ENCODE peak calls at places on chromosomes 1 and 21, in four cellular contexts. X is spleen, G is fibroblast of pulmonary artery, U is cardiac muscle cell. T is an unnamed sample.

GRCh38 chr1:156471496-156472490 is 28.8 kb downstream of the MEF2D start:
- DNase-seq in X (no peak), G (no peak), U (no peak), T (peak)

GRCh38 chr1:159646687-159647086 is 59.1 kb downstream of the APCS start:
- DNase-seq in X (no peak), G (peak), U (no peak), T (no peak)

GRCh38 chr21:46009951-46010655 is 28.5 kb downstream of the COL6A1 start:
- DNase-seq in X (no peak), G (no peak), U (no peak), T (peak)

GRCh38 chr1:6585081-6585722 is 5.4 kb downstream of the ZBTB48 start:
- DNase-seq in X (no peak), G (no peak), U (no peak), T (no peak)

GRCh38 chr1:47137925-47138615 is 829 bp downstream of the CYP4A22 start:
- DNase-seq in X (no peak), G (no peak), U (no peak), T (no peak)

GRCh38 chr1:173453982-173454381 is 23.2 kb upstream of the PRDX6 start:
- DNase-seq in X (no peak), G (peak), U (no peak), T (no peak)

GRCh38 chr1:100462291-100463040 is 75.5 kb upstream of the GPR88 start:
- DNase-seq in X (no peak), G (no peak), U (no peak), T (no peak)

GRCh38 chr1:46532498-46533178 is 18.8 kb downstream of the KNCN start:
- DNase-seq in X (peak), G (peak), U (peak), T (no peak)

GRCh38 chr1:103372866-103373265 is 152.6 kb upstream of the RNPC3 start:
- DNase-seq in X (no peak), G (no peak), U (no peak), T (no peak)

GRCh38 chr1:64516301-64516700 is 46.4 kb downstream of the CACHD1 start:
- DNase-seq in X (no peak), G (no peak), U (no peak), T (no peak)

GRCh38 chr1:75671708-75672107 is 52.8 kb upstream of the ACADM start:
- DNase-seq in X (no peak), G (no peak), U (no peak), T (no peak)

GRCh38 chr1:6082430-6082971 is 36.8 kb downstream of the KCNAB2 start:
- DNase-seq in X (no peak), G (peak), U (peak), T (no peak)

GRCh38 chr1:243939167-243939848 is 89.3 kb upstream of the AKT3 start:
- DNase-seq in X (no peak), G (peak), U (no peak), T (no peak)

GRCh38 chr1:154861607-154862094 is 8.4 kb downstream of the KCNN3 start:
- DNase-seq in X (no peak), G (peak), U (no peak), T (no peak)

GRCh38 chr1:117093091-117093534 is 28.4 kb downstream of the TRIM45 start:
- DNase-seq in X (no peak), G (peak), U (peak), T (no peak)

GRCh38 chr1:63127376-63127775 is 195.0 kb upstream of the FOXD3 start:
- DNase-seq in X (no peak), G (peak), U (no peak), T (no peak)

GRCh38 chr1:30950053-30950452 is 41.5 kb upstream of the SDC3 start:
- DNase-seq in X (no peak), G (no peak), U (no peak), T (no peak)

GRCh38 chr1:230548997-230549396 is 93.3 kb upstream of the COG2 start:
- DNase-seq in X (no peak), G (no peak), U (no peak), T (no peak)

GRCh38 chr1:111906111-111906510 is 83.4 kb downstream of the KCND3 start:
- DNase-seq in X (no peak), G (no peak), U (no peak), T (no peak)

GRCh38 chr1:100582943-100583342 is 45.0 kb downstream of the GPR88 start:
- DNase-seq in X (no peak), G (no peak), U (no peak), T (no peak)

GRCh38 chr1:52684545-52684944 is 13.6 kb downstream of the COA7 start:
- DNase-seq in X (no peak), G (no peak), U (no peak), T (no peak)

GRCh38 chr1:23632479-23633160 is 59.0 kb upstream of the RPL11 start:
- DNase-seq in X (no peak), G (no peak), U (no peak), T (no peak)

GRCh38 chr21:36820176-36821031 is 121.5 kb downstream of the SIM2 start:
- DNase-seq in X (no peak), G (peak), U (peak), T (no peak)

GRCh38 chr1:180145446-180145845 is 9.2 kb upstream of the QSOX1 start:
- DNase-seq in X (no peak), G (no peak), U (no peak), T (no peak)

GRCh38 chr1:107171378-107171777 is 30.5 kb downstream of the NTNG1 start:
- DNase-seq in X (no peak), G (no peak), U (no peak), T (no peak)

GRCh38 chr1:27632387-27633297 is 2.3 kb downstream of the FGR start:
- DNase-seq in X (peak), G (no peak), U (no peak), T (no peak)

GRCh38 chr1:185439727-185440415 is 122.8 kb upstream of the IVNS1ABP start:
- DNase-seq in X (no peak), G (peak), U (peak), T (no peak)

GRCh38 chr1:78607334-78607927 is 12.8 kb upstream of the IFI44L start:
- DNase-seq in X (no peak), G (peak), U (peak), T (no peak)

GRCh38 chr1:119449964-119450363 is 35.0 kb downstream of the HSD3B2 start:
- DNase-seq in X (no peak), G (no peak), U (peak), T (no peak)

GRCh38 chr1:167128261-167129227 is 34.7 kb downstream of the STYXL2 start:
- DNase-seq in X (no peak), G (no peak), U (no peak), T (no peak)
- TF ChIP-seq CTCF in X (no peak), G (no peak), U (no peak), T (peak)

GRCh38 chr1:44361478-44361877 is 6.4 kb upstream of the ERI3 start:
- DNase-seq in X (no peak), G (peak), U (peak), T (no peak)
- TF ChIP-seq CTCF in X (no peak), G (peak), U (no peak), T (peak)

DNA sequence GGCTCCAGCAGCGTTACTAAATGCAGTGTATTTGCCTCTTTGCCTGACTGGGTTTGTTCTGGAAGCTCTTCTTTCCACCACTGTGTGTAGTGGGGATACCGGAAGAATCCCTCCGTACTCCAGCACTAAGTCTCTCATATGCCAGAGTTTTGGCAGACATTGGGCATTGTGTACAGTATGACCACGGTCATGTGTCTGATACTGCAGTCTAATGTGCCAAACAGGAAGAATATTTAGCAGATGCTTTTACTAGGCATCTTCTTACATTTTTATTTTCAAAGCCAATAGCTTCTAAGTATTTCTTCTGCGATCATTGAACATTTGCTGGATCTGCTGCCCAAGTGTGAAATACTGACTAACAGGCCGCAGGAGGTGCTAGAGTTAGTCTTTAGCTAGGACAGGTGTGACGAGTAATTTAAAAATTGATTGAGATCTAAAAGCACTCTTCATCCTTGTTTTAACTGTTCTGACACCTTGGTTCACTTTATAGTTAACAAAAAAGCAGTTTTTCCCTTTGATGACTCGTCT is 658 bp upstream of the FAM78B start:
- DNase-seq in X (no peak), G (no peak), U (no peak), T (no peak)
- TF ChIP-seq CTCF in X (no peak), G (no peak), U (no peak), T (no peak)

GRCh38 chr1:163528710-163529348 is 207.1 kb downstream of the NUF2 start:
- DNase-seq in X (no peak), G (peak), U (peak), T (no peak)
- TF ChIP-seq CTCF in X (no peak), G (peak), U (peak), T (peak)

GRCh38 chr1:26029864-26030481 is 8.4 kb downstream of the EXTL1 start:
- DNase-seq in X (no peak), G (no peak), U (no peak), T (no peak)
- TF ChIP-seq CTCF in X (no peak), G (peak), U (no peak), T (peak)

GRCh38 chr1:211520641-211521040 is 28.7 kb upstream of the RD3 start:
- DNase-seq in X (no peak), G (no peak), U (no peak), T (no peak)
- TF ChIP-seq CTCF in X (no peak), G (peak), U (no peak), T (peak)

GRCh38 chr1:197391303-197392226 is 123.5 kb downstream of the CRB1 start:
- DNase-seq in X (no peak), G (peak), U (no peak), T (no peak)
- TF ChIP-seq CTCF in X (no peak), G (no peak), U (peak), T (peak)

DNA sequence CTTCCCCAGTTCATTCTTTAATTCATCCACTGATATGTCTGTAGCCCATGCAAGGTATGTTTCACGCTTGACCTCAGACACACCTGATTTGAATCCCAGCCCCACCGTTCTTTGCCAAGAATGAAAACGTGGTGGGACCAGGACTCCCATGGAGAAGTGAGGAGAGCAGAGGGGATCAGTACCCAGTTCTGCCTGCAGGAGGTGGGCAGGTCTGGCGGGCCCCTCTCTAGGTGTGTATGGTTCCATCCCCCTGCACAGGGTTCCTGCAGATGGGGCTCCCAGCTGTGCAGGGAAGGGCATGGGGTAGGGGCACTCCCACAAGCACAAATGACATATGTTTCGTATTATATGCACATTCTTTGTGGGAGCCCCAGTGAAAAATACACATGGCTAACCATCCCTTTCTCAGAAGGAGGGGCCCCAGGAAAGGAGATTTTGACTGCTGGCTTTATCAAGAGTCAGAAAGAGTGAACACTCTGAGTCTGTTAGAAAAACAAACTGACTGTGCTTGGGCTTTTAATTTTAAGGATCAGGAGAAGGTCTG is 144.6 kb downstream of the PLPP3 start:
- DNase-seq in X (no peak), G (no peak), U (no peak), T (no peak)
- TF ChIP-seq CTCF in X (no peak), G (no peak), U (peak), T (no peak)

GRCh38 chr1:54125671-54126070 is 27.1 kb downstream of the CDCP2 start:
- DNase-seq in X (peak), G (peak), U (peak), T (peak)
- TF ChIP-seq CTCF in X (no peak), G (peak), U (peak), T (peak)

T was measured in chondrocyte.